ENCODE peak calls at places on chromosomes 12 and 14, in nine cellular contexts. E, V, Q, Y, U, S, O, D and F are unnamed samples.

GRCh38 chr12:25925064-25925463 is 33.4 kb upstream of the RASSF8 start:
- DNase-seq in E (no peak), V (no peak), Q (no peak), Y (peak; percentile 57), U (no peak), S (no peak), O (no peak), D (no peak), F (no peak)

GRCh38 chr12:74415633-74416032 is 122.0 kb upstream of the ATXN7L3B start:
- DNase-seq in E (no peak), V (peak; percentile 3), Q (no peak), Y (peak; percentile 41), U (peak; percentile 10), S (no peak), O (no peak), D (no peak), F (no peak)

GRCh38 chr12:100632445-100632892 is 59.0 kb downstream of the GAS2L3 start:
- DNase-seq in E (no peak), V (no peak), Q (no peak), Y (no peak), U (no peak), S (no peak), O (no peak), D (no peak), F (no peak)

GRCh38 chr12:50887191-50887590 is 44.5 kb downstream of the TMPRSS12 start:
- DNase-seq in E (no peak), V (no peak), Q (no peak), Y (no peak), U (no peak), S (no peak), O (no peak), D (no peak), F (no peak)

GRCh38 chr12:51922146-51922545 is 14.8 kb downstream of the ACVRL1 start:
- DNase-seq in E (no peak), V (no peak), Q (no peak), Y (no peak), U (no peak), S (no peak), O (peak; percentile 33), D (no peak), F (peak; percentile 50)

GRCh38 chr14:95162641-95163040 is 5.3 kb upstream of the DICER1 start:
- DNase-seq in E (no peak), V (no peak), Q (no peak), Y (no peak), U (no peak), S (no peak), O (no peak), D (no peak), F (no peak)

GRCh38 chr12:61524851-61525250 is 735.4 kb upstream of the USP15 start:
- DNase-seq in E (no peak), V (no peak), Q (no peak), Y (no peak), U (no peak), S (no peak), O (no peak), D (no peak), F (no peak)

GRCh38 chr12:2233034-2233433 is 180.2 kb downstream of the CACNA1C start:
- DNase-seq in E (no peak), V (no peak), Q (no peak), Y (no peak), U (no peak), S (no peak), O (no peak), D (no peak), F (no peak)

GRCh38 chr12:54304187-54304810 is 3.5 kb upstream of the NFE2 start:
- DNase-seq in E (no peak), V (no peak), Q (peak; percentile 72), Y (peak; percentile 100), U (no peak), S (peak; percentile 65), O (peak; percentile 64), D (peak; percentile 47), F (peak; percentile 84)

GRCh38 chr12:21301-22189 is 45.0 kb upstream of the IQSEC3 start:
- DNase-seq in E (no peak), V (no peak), Q (no peak), Y (peak; percentile 47), U (no peak), S (no peak), O (no peak), D (no peak), F (no peak)

GRCh38 chr12:86669010-86669409 is 412.8 kb upstream of the MGAT4C start:
- DNase-seq in E (no peak), V (no peak), Q (no peak), Y (no peak), U (no peak), S (no peak), O (no peak), D (no peak), F (no peak)

GRCh38 chr14:76948213-76948947 is 80.1 kb downstream of the IRF2BPL start:
- DNase-seq in E (no peak), V (no peak), Q (no peak), Y (no peak), U (no peak), S (peak; percentile 56), O (peak; percentile 75), D (no peak), F (no peak)

GRCh38 chr14:50067723-50068495 is 48.5 kb downstream of the VCPKMT start:
- DNase-seq in E (no peak), V (peak; percentile 44), Q (no peak), Y (no peak), U (no peak), S (no peak), O (no peak), D (no peak), F (no peak)

GRCh38 chr12:85782711-85783110 is 53.5 kb downstream of the RASSF9 start:
- DNase-seq in E (no peak), V (no peak), Q (no peak), Y (no peak), U (no peak), S (no peak), O (no peak), D (no peak), F (no peak)

GRCh38 chr14:55131782-55132181 is 2.7 kb downstream of the LGALS3 start:
- DNase-seq in E (no peak), V (no peak), Q (no peak), Y (peak; percentile 64), U (no peak), S (no peak), O (no peak), D (no peak), F (no peak)

GRCh38 chr12:50188280-50188781 is 21.2 kb upstream of the CERS5 start:
- DNase-seq in E (no peak), V (no peak), Q (no peak), Y (no peak), U (no peak), S (no peak), O (no peak), D (no peak), F (no peak)

GRCh38 chr14:24368562-24369252 is 723 bp downstream of the NFATC4 start:
- DNase-seq in E (no peak), V (no peak), Q (no peak), Y (peak; percentile 63), U (peak; percentile 94), S (peak; percentile 58), O (peak; percentile 65), D (no peak), F (peak; percentile 86)

GRCh38 chr12:79658221-79658620 is 32.5 kb downstream of the PAWR start:
- DNase-seq in E (no peak), V (no peak), Q (no peak), Y (no peak), U (no peak), S (no peak), O (no peak), D (no peak), F (no peak)

GRCh38 chr12:5434647-5434968 is 2.7 kb downstream of the NTF3 start:
- DNase-seq in E (no peak), V (no peak), Q (no peak), Y (no peak), U (no peak), S (no peak), O (no peak), D (no peak), F (no peak)

GRCh38 chr12:115203661-115204060 is 519.7 kb upstream of the TBX3 start:
- DNase-seq in E (no peak), V (no peak), Q (no peak), Y (no peak), U (no peak), S (no peak), O (no peak), D (no peak), F (no peak)

GRCh38 chr14:24958271-24958670 is 91.7 kb downstream of the STXBP6 start:
- DNase-seq in E (no peak), V (no peak), Q (no peak), Y (no peak), U (no peak), S (no peak), O (no peak), D (no peak), F (no peak)

GRCh38 chr12:105099355-105099754 is 8.2 kb upstream of the WASHC4 start:
- DNase-seq in E (no peak), V (no peak), Q (no peak), Y (peak; percentile 66), U (no peak), S (no peak), O (no peak), D (no peak), F (no peak)

GRCh38 chr12:12555656-12556055 is 7.0 kb downstream of the DUSP16 start:
- DNase-seq in E (no peak), V (no peak), Q (no peak), Y (no peak), U (no peak), S (no peak), O (no peak), D (no peak), F (no peak)

GRCh38 chr12:87995581-87996178 is 33.5 kb downstream of the C12orf50 start:
- DNase-seq in E (no peak), V (peak; percentile 63), Q (peak; percentile 31), Y (peak; percentile 79), U (peak; percentile 49), S (no peak), O (peak; percentile 43), D (no peak), F (peak; percentile 66)

GRCh38 chr14:92360666-92361370 is 37.9 kb downstream of the SLC24A4 start:
- DNase-seq in E (no peak), V (no peak), Q (no peak), Y (no peak), U (no peak), S (no peak), O (no peak), D (no peak), F (no peak)

GRCh38 chr14:102121567-102121966 is 18.1 kb upstream of the WDR20 start:
- DNase-seq in E (no peak), V (no peak), Q (no peak), Y (no peak), U (no peak), S (no peak), O (no peak), D (no peak), F (no peak)

GRCh38 chr12:12724421-12725085 is 7.4 kb downstream of the CDKN1B start:
- DNase-seq in E (no peak), V (no peak), Q (no peak), Y (no peak), U (peak; percentile 72), S (no peak), O (no peak), D (no peak), F (no peak)

GRCh38 chr14:20782280-20782890 is 1.3 kb downstream of the RNASE6 start:
- DNase-seq in E (no peak), V (no peak), Q (no peak), Y (peak; percentile 65), U (no peak), S (no peak), O (no peak), D (no peak), F (no peak)

GRCh38 chr12:100068305-100068704 is 74.4 kb downstream of the BLTP3B start:
- DNase-seq in E (no peak), V (no peak), Q (no peak), Y (no peak), U (no peak), S (no peak), O (no peak), D (no peak), F (no peak)

GRCh38 chr12:6285063-6285477 is 25.4 kb upstream of the PLEKHG6 start:
- DNase-seq in E (peak; percentile 37), V (peak; percentile 41), Q (peak; percentile 62), Y (peak; percentile 77), U (peak; percentile 91), S (no peak), O (peak; percentile 64), D (no peak), F (no peak)

GRCh38 chr12:123705935-123706334 is 6.2 kb upstream of the ATP6V0A2 start:
- DNase-seq in E (no peak), V (no peak), Q (no peak), Y (peak; percentile 37), U (peak; percentile 25), S (no peak), O (no peak), D (no peak), F (no peak)